ENCODE peak calls at places on chromosome 10, in seven cellular contexts. Y is GM12865; I is OCI-LY7; W is effector memory CD4-positive, alpha-beta T cell; L is gastrocnemius medialis; C is CD4-positive, CD25-positive, alpha-beta regulatory T cell; M is Karpas-422. J is an unnamed sample.

GRCh38 chr10:112184379-112184778 is 814 bp upstream of the GPAM start:
- DNase-seq in Y (no peak), I (no peak), W (no peak), L (no peak), C (no peak), M (no peak), J (no peak)

GRCh38 chr10:96255569-96256335 is 15.6 kb downstream of the BLNK start:
- DNase-seq in Y (no peak), I (no peak), W (no peak), L (no peak), C (no peak), M (no peak), J (no peak)

GRCh38 chr10:71049994-71050393 is 161.6 kb upstream of the PCBD1 start:
- DNase-seq in Y (no peak), I (no peak), W (no peak), L (no peak), C (no peak), M (peak; percentile 46), J (no peak)

GRCh38 chr10:27341001-27341400 is 100.4 kb upstream of the ACBD5 start:
- DNase-seq in Y (no peak), I (no peak), W (no peak), L (no peak), C (no peak), M (no peak), J (no peak)

GRCh38 chr10:55519264-55519663 is 718.2 kb upstream of the PCDH15 start:
- DNase-seq in Y (no peak), I (no peak), W (no peak), L (no peak), C (no peak), M (no peak), J (no peak)

GRCh38 chr10:89555688-89556445 is 20.5 kb upstream of the SLC16A12 start:
- DNase-seq in Y (no peak), I (no peak), W (no peak), L (no peak), C (no peak), M (no peak), J (no peak)

GRCh38 chr10:110376021-110376773 is 71.5 kb upstream of the SMNDC1 start:
- DNase-seq in Y (no peak), I (no peak), W (no peak), L (no peak), C (no peak), M (no peak), J (no peak)

GRCh38 chr10:29529146-29529545 is 105.6 kb downstream of the SVIL start:
- DNase-seq in Y (no peak), I (no peak), W (no peak), L (no peak), C (no peak), M (no peak), J (no peak)

GRCh38 chr10:28155726-28156125 is 147.1 kb downstream of the MPP7 start:
- DNase-seq in Y (no peak), I (no peak), W (no peak), L (no peak), C (no peak), M (no peak), J (no peak)

GRCh38 chr10:44935201-44935960 is 24.2 kb upstream of the RASSF4 start:
- DNase-seq in Y (no peak), I (no peak), W (no peak), L (peak; percentile 57), C (no peak), M (no peak), J (no peak)

GRCh38 chr10:58028597-58029366 is 238.9 kb downstream of the IPMK start:
- DNase-seq in Y (no peak), I (no peak), W (no peak), L (no peak), C (no peak), M (no peak), J (no peak)

GRCh38 chr10:17115683-17116082 is 13.9 kb downstream of the CUBN start:
- DNase-seq in Y (no peak), I (no peak), W (no peak), L (no peak), C (no peak), M (no peak), J (no peak)

GRCh38 chr10:80664071-80664680 is 126.5 kb downstream of the SH2D4B start:
- DNase-seq in Y (peak; percentile 66), I (peak; percentile 40), W (peak; percentile 10), L (peak; percentile 20), C (no peak), M (peak; percentile 77), J (no peak)

GRCh38 chr10:43040482-43041256 is 36.2 kb upstream of the RET start:
- DNase-seq in Y (no peak), I (no peak), W (no peak), L (peak; percentile 8), C (no peak), M (no peak), J (no peak)

GRCh38 chr10:22619111-22619510 is 95.3 kb downstream of the PIP4K2A start:
- DNase-seq in Y (no peak), I (no peak), W (no peak), L (no peak), C (no peak), M (no peak), J (no peak)

GRCh38 chr10:99522078-99522479 is 10.7 kb upstream of the NKX2-3 start:
- DNase-seq in Y (no peak), I (no peak), W (no peak), L (no peak), C (no peak), M (no peak), J (no peak)

GRCh38 chr10:514137-514671 is 175.3 kb downstream of the DIP2C start:
- DNase-seq in Y (peak; percentile 49), I (peak; percentile 89), W (no peak), L (peak; percentile 44), C (no peak), M (no peak), J (no peak)

GRCh38 chr10:90148121-90148855 is 446.9 kb downstream of the KIF20B start:
- DNase-seq in Y (peak; percentile 43), I (peak; percentile 5), W (no peak), L (no peak), C (no peak), M (peak; percentile 50), J (no peak)

DNA sequence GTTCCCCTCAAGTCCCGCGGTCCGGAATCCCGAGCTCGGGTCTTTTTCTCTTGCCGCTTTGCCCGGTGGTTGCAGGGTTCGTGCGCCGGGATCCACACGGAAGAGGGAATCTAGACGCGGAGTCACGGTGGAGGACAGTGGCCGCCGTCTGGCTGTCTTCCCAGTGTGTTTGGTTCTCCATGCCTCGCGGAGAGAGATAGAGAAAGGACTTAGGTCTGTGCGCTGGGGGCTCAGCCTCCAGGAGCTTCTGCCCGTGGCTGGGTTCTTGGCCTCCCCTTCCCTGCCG is 1.6 kb downstream of the FFAR4 start:
- DNase-seq in Y (no peak), I (no peak), W (no peak), L (no peak), C (no peak), M (no peak), J (no peak)
- H3K4me3 ChIP-seq in Y (no peak overlapping the region), I (no peak overlapping the region), W (no peak overlapping the region), L (no peak overlapping the region), C (no peak overlapping the region), M (no peak overlapping the region), J (no peak overlapping the region)

GRCh38 chr10:12351447-12351846 is 2.1 kb downstream of the CAMK1D start:
- DNase-seq in Y (peak; percentile 59), I (no peak), W (no peak), L (no peak), C (no peak), M (no peak), J (no peak)
- H3K4me3 ChIP-seq in Y (peak overlapping the region; percentile 88), I (peak overlapping the region; percentile 84), W (peak overlapping the region; percentile 67), L (no peak overlapping the region), C (peak overlapping the region; percentile 93), M (no peak overlapping the region), J (no peak overlapping the region)

GRCh38 chr10:101224060-101224909 is 5.0 kb downstream of the LBX1 start:
- DNase-seq in Y (no peak), I (no peak), W (no peak), L (no peak), C (no peak), M (no peak), J (no peak)

GRCh38 chr10:101221479-101222246 is 7.6 kb downstream of the LBX1 start:
- DNase-seq in Y (no peak), I (no peak), W (no peak), L (no peak), C (no peak), M (no peak), J (no peak)

GRCh38 chr10:101222247-101222531 is 7.1 kb downstream of the LBX1 start:
- DNase-seq in Y (no peak), I (no peak), W (no peak), L (no peak), C (no peak), M (no peak), J (no peak)

GRCh38 chr10:101223274-101224059 is 5.8 kb downstream of the LBX1 start:
- DNase-seq in Y (no peak), I (no peak), W (no peak), L (no peak), C (no peak), M (no peak), J (no peak)

GRCh38 chr10:101222683-101223273 is 6.5 kb downstream of the LBX1 start:
- DNase-seq in Y (no peak), I (no peak), W (no peak), L (no peak), C (no peak), M (no peak), J (no peak)
- H3K4me3 ChIP-seq in Y (no peak overlapping the region), I (no peak overlapping the region), W (peak overlapping the region; percentile 46), L (peak overlapping the region; percentile 43), C (peak overlapping the region; percentile 41), M (no peak overlapping the region), J (peak overlapping the region; percentile 38)

GRCh38 chr10:132182591-132182990 is 4.2 kb upstream of the DPYSL4 start:
- DNase-seq in Y (no peak), I (no peak), W (no peak), L (no peak), C (no peak), M (no peak), J (no peak)

GRCh38 chr10:132180736-132181135 is 6.0 kb upstream of the DPYSL4 start:
- DNase-seq in Y (no peak), I (no peak), W (no peak), L (no peak), C (no peak), M (no peak), J (no peak)

GRCh38 chr10:132179551-132180392 is 7.0 kb upstream of the DPYSL4 start:
- DNase-seq in Y (no peak), I (no peak), W (no peak), L (no peak), C (no peak), M (no peak), J (no peak)

GRCh38 chr10:132183046-132183445 is 3.7 kb upstream of the DPYSL4 start:
- DNase-seq in Y (no peak), I (no peak), W (no peak), L (no peak), C (no peak), M (no peak), J (no peak)

DNA sequence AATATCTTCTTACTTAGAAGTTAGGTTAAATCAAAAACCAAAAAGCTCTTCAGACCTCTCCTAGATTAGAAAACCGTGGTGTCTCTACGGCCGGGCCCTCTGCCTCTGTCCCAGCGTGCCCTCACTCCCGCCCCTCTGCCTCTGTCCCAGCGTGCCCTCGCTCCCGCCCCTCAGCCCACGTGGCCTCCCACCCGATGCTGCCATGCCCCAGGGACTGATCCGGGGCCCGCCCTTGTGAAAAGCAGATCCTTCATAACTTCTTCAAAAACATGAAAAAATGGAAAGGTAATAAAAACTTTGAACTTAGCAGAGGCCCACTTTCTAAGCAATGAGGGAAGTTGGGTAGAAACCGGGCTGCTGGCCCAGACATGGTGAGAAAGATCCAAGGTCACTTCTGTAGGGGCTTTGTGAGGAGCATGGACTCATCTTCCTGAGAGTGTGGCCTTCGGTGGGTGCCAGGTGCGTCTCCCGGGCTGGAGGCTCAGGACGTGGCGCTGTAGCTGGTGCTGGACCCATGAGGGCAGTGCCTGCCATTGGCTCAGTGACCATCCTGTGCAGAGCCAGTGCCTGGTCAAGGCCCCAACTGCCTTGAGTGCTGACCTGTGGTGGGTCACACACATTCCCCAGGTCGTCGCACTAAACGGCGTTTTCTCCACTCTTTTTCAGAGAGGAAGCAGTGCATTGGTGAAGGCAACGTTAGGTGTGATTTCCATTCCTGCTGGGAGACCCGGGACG is 4.9 kb upstream of the DPYSL4 start:
- DNase-seq in Y (no peak), I (no peak), W (no peak), L (no peak), C (no peak), M (no peak), J (no peak)
- H3K4me3 ChIP-seq in Y (no peak overlapping the region), I (no peak overlapping the region), W (no peak overlapping the region), L (no peak overlapping the region), C (no peak overlapping the region), M (no peak overlapping the region), J (no peak overlapping the region)

J was measured in CD4-positive, alpha-beta memory T cell.